ENCODE peak calls at places on chromosomes 4 and X, in seven cellular contexts. One of them, this sample, is unnamed.

GRCh38 chr4:24330198-24330972 is 254.0 kb downstream of the DHX15 start:
- DNase-seq in SHP77: no peak
- DNase-seq in NCI-H510A: no peak
- DNase-seq in GM04504: no peak
- DNase-seq in stimulated activated CD4-positive, alpha-beta T cell treated with anti-CD3 and anti-CD28 coated beads, Interleukin-1b, Interleukin-23, amount 100 ng/mL, for 48 hours: no peak
- DNase-seq in nucleus accumbens: no peak
- DNase-seq in non-pigmented ciliary epithelial cell: no peak
- DNase-seq in this sample: no peak

GRCh38 chrX:53094584-53094908 is 604 bp downstream of the KANTR start:
- DNase-seq in GM04504: no peak
- DNase-seq in stimulated activated CD4-positive, alpha-beta T cell treated with anti-CD3 and anti-CD28 coated beads, Interleukin-1b, Interleukin-23, amount 100 ng/mL, for 48 hours: no peak
- DNase-seq in nucleus accumbens: no peak
- DNase-seq in NCI-H510A: no peak
- DNase-seq in non-pigmented ciliary epithelial cell: no peak
- DNase-seq in SHP77: no peak
- DNase-seq in this sample: no peak

GRCh38 chrX:79081895-79082512 is 62.5 kb upstream of the GPR174 start:
- DNase-seq in SHP77: peak
- DNase-seq in stimulated activated CD4-positive, alpha-beta T cell treated with anti-CD3 and anti-CD28 coated beads, Interleukin-1b, Interleukin-23, amount 100 ng/mL, for 48 hours: peak
- DNase-seq in GM04504: no peak
- DNase-seq in nucleus accumbens: no peak
- DNase-seq in non-pigmented ciliary epithelial cell: no peak
- DNase-seq in NCI-H510A: no peak
- DNase-seq in this sample: peak

GRCh38 chr4:37988670-37989069 is 28.5 kb downstream of the PTTG2 start:
- DNase-seq in non-pigmented ciliary epithelial cell: no peak
- DNase-seq in GM04504: no peak
- DNase-seq in NCI-H510A: peak
- DNase-seq in nucleus accumbens: no peak
- DNase-seq in stimulated activated CD4-positive, alpha-beta T cell treated with anti-CD3 and anti-CD28 coated beads, Interleukin-1b, Interleukin-23, amount 100 ng/mL, for 48 hours: no peak
- DNase-seq in SHP77: no peak
- DNase-seq in this sample: no peak

GRCh38 chr4:925771-926500 is 6.2 kb downstream of the GAK start:
- DNase-seq in nucleus accumbens: no peak
- DNase-seq in stimulated activated CD4-positive, alpha-beta T cell treated with anti-CD3 and anti-CD28 coated beads, Interleukin-1b, Interleukin-23, amount 100 ng/mL, for 48 hours: no peak
- DNase-seq in GM04504: no peak
- DNase-seq in non-pigmented ciliary epithelial cell: no peak
- DNase-seq in SHP77: no peak
- DNase-seq in NCI-H510A: no peak
- DNase-seq in this sample: no peak

GRCh38 chr4:4838602-4839470 is 20.6 kb upstream of the MSX1 start:
- DNase-seq in non-pigmented ciliary epithelial cell: no peak
- DNase-seq in SHP77: no peak
- DNase-seq in stimulated activated CD4-positive, alpha-beta T cell treated with anti-CD3 and anti-CD28 coated beads, Interleukin-1b, Interleukin-23, amount 100 ng/mL, for 48 hours: no peak
- DNase-seq in NCI-H510A: no peak
- DNase-seq in GM04504: no peak
- DNase-seq in nucleus accumbens: no peak
- DNase-seq in this sample: no peak

GRCh38 chrX:50643525-50644137 is 170.4 kb downstream of the SHROOM4 start:
- DNase-seq in stimulated activated CD4-positive, alpha-beta T cell treated with anti-CD3 and anti-CD28 coated beads, Interleukin-1b, Interleukin-23, amount 100 ng/mL, for 48 hours: no peak
- DNase-seq in nucleus accumbens: no peak
- DNase-seq in NCI-H510A: no peak
- DNase-seq in GM04504: no peak
- DNase-seq in SHP77: no peak
- DNase-seq in non-pigmented ciliary epithelial cell: no peak
- DNase-seq in this sample: no peak

GRCh38 chr4:8594097-8595038 is 1.8 kb downstream of the CPZ start:
- DNase-seq in GM04504: peak
- DNase-seq in stimulated activated CD4-positive, alpha-beta T cell treated with anti-CD3 and anti-CD28 coated beads, Interleukin-1b, Interleukin-23, amount 100 ng/mL, for 48 hours: no peak
- DNase-seq in non-pigmented ciliary epithelial cell: peak
- DNase-seq in nucleus accumbens: no peak
- DNase-seq in SHP77: no peak
- DNase-seq in NCI-H510A: no peak
- DNase-seq in this sample: peak

GRCh38 chr4:128661529-128661928 is 148.0 kb upstream of the JADE1 start:
- DNase-seq in GM04504: no peak
- DNase-seq in SHP77: no peak
- DNase-seq in non-pigmented ciliary epithelial cell: no peak
- DNase-seq in stimulated activated CD4-positive, alpha-beta T cell treated with anti-CD3 and anti-CD28 coated beads, Interleukin-1b, Interleukin-23, amount 100 ng/mL, for 48 hours: no peak
- DNase-seq in nucleus accumbens: no peak
- DNase-seq in NCI-H510A: no peak
- DNase-seq in this sample: no peak

GRCh38 chrX:49071877-49072711 is 1.7 kb downstream of the PRAF2 start:
- DNase-seq in stimulated activated CD4-positive, alpha-beta T cell treated with anti-CD3 and anti-CD28 coated beads, Interleukin-1b, Interleukin-23, amount 100 ng/mL, for 48 hours: no peak
- DNase-seq in GM04504: no peak
- DNase-seq in nucleus accumbens: no peak
- DNase-seq in non-pigmented ciliary epithelial cell: peak
- DNase-seq in SHP77: no peak
- DNase-seq in NCI-H510A: no peak
- DNase-seq in this sample: no peak

GRCh38 chr4:11232004-11232403 is 196.7 kb downstream of the HS3ST1 start:
- DNase-seq in nucleus accumbens: no peak
- DNase-seq in non-pigmented ciliary epithelial cell: no peak
- DNase-seq in NCI-H510A: peak
- DNase-seq in GM04504: no peak
- DNase-seq in stimulated activated CD4-positive, alpha-beta T cell treated with anti-CD3 and anti-CD28 coated beads, Interleukin-1b, Interleukin-23, amount 100 ng/mL, for 48 hours: no peak
- DNase-seq in SHP77: no peak
- DNase-seq in this sample: no peak

GRCh38 chrX:34972206-34972605 is 29.6 kb downstream of the FAM47B start:
- DNase-seq in nucleus accumbens: no peak
- DNase-seq in stimulated activated CD4-positive, alpha-beta T cell treated with anti-CD3 and anti-CD28 coated beads, Interleukin-1b, Interleukin-23, amount 100 ng/mL, for 48 hours: no peak
- DNase-seq in GM04504: no peak
- DNase-seq in non-pigmented ciliary epithelial cell: no peak
- DNase-seq in NCI-H510A: no peak
- DNase-seq in SHP77: no peak
- DNase-seq in this sample: no peak

GRCh38 chr4:138677651-138678202 is 337.9 kb upstream of the NOCT start:
- DNase-seq in NCI-H510A: no peak
- DNase-seq in nucleus accumbens: no peak
- DNase-seq in stimulated activated CD4-positive, alpha-beta T cell treated with anti-CD3 and anti-CD28 coated beads, Interleukin-1b, Interleukin-23, amount 100 ng/mL, for 48 hours: no peak
- DNase-seq in GM04504: no peak
- DNase-seq in non-pigmented ciliary epithelial cell: no peak
- DNase-seq in SHP77: no peak
- DNase-seq in this sample: no peak

GRCh38 chrX:455673-456072 is 69.0 kb upstream of the PPP2R3B start:
- DNase-seq in non-pigmented ciliary epithelial cell: no peak
- DNase-seq in NCI-H510A: no peak
- DNase-seq in SHP77: no peak
- DNase-seq in stimulated activated CD4-positive, alpha-beta T cell treated with anti-CD3 and anti-CD28 coated beads, Interleukin-1b, Interleukin-23, amount 100 ng/mL, for 48 hours: no peak
- DNase-seq in nucleus accumbens: no peak
- DNase-seq in GM04504: no peak
- DNase-seq in this sample: no peak

GRCh38 chrX:40040686-40041461 is 56.9 kb downstream of the BCOR start:
- DNase-seq in non-pigmented ciliary epithelial cell: no peak
- DNase-seq in SHP77: no peak
- DNase-seq in stimulated activated CD4-positive, alpha-beta T cell treated with anti-CD3 and anti-CD28 coated beads, Interleukin-1b, Interleukin-23, amount 100 ng/mL, for 48 hours: no peak
- DNase-seq in nucleus accumbens: no peak
- DNase-seq in NCI-H510A: no peak
- DNase-seq in GM04504: no peak
- DNase-seq in this sample: no peak

GRCh38 chr4:119564106-119564505 is 64.5 kb downstream of the PDE5A start:
- DNase-seq in NCI-H510A: no peak
- DNase-seq in nucleus accumbens: no peak
- DNase-seq in SHP77: no peak
- DNase-seq in stimulated activated CD4-positive, alpha-beta T cell treated with anti-CD3 and anti-CD28 coated beads, Interleukin-1b, Interleukin-23, amount 100 ng/mL, for 48 hours: no peak
- DNase-seq in non-pigmented ciliary epithelial cell: no peak
- DNase-seq in GM04504: no peak
- DNase-seq in this sample: no peak

GRCh38 chrX:65668362-65669310 is 1.2 kb downstream of the MSN start:
- DNase-seq in NCI-H510A: peak
- DNase-seq in SHP77: peak
- DNase-seq in stimulated activated CD4-positive, alpha-beta T cell treated with anti-CD3 and anti-CD28 coated beads, Interleukin-1b, Interleukin-23, amount 100 ng/mL, for 48 hours: peak
- DNase-seq in nucleus accumbens: no peak
- DNase-seq in non-pigmented ciliary epithelial cell: no peak
- DNase-seq in GM04504: peak
- DNase-seq in this sample: peak

This sample was measured in neuronal stem cell.